ENCODE peak calls at places on chromosome X, in nine cellular contexts. One of them, this sample, is unnamed.

GRCh38 chrX:69616520-69617203 is 749 bp downstream of the EDA start:
- DNase-seq in lower leg skin: peak
- DNase-seq in GM12865: no peak
- DNase-seq in epithelial cell of esophagus: peak
- DNase-seq in progenitor cell of endocrine pancreas: peak
- DNase-seq in RWPE1: no peak
- DNase-seq in AG10803: no peak
- DNase-seq in glutamatergic neuron: peak
- DNase-seq in pancreas: peak
- DNase-seq in this sample: no peak

GRCh38 chrX:137565921-137566745 is at the start of gene ZIC3:
- DNase-seq in lower leg skin: no peak
- DNase-seq in GM12865: no peak
- DNase-seq in epithelial cell of esophagus: peak
- DNase-seq in progenitor cell of endocrine pancreas: peak
- DNase-seq in RWPE1: peak
- DNase-seq in AG10803: peak
- DNase-seq in glutamatergic neuron: peak
- DNase-seq in pancreas: peak
- DNase-seq in this sample: peak

GRCh38 chrX:100924370-100924769 is 4.3 kb downstream of the XKRX start:
- DNase-seq in lower leg skin: no peak
- DNase-seq in GM12865: no peak
- DNase-seq in epithelial cell of esophagus: no peak
- DNase-seq in progenitor cell of endocrine pancreas: no peak
- DNase-seq in RWPE1: no peak
- DNase-seq in AG10803: no peak
- DNase-seq in glutamatergic neuron: no peak
- DNase-seq in pancreas: no peak
- DNase-seq in this sample: no peak

GRCh38 chrX:118974088-118974907 is at the start of gene LONRF3:
- DNase-seq in lower leg skin: peak
- DNase-seq in GM12865: no peak
- DNase-seq in epithelial cell of esophagus: peak
- DNase-seq in progenitor cell of endocrine pancreas: no peak
- DNase-seq in RWPE1: peak
- DNase-seq in AG10803: peak
- DNase-seq in glutamatergic neuron: peak
- DNase-seq in pancreas: peak
- DNase-seq in this sample: peak

GRCh38 chrX:69546417-69546816 is 42.3 kb downstream of the NALF2 start:
- DNase-seq in lower leg skin: no peak
- DNase-seq in GM12865: no peak
- DNase-seq in epithelial cell of esophagus: no peak
- DNase-seq in progenitor cell of endocrine pancreas: no peak
- DNase-seq in RWPE1: no peak
- DNase-seq in AG10803: no peak
- DNase-seq in glutamatergic neuron: no peak
- DNase-seq in pancreas: peak
- DNase-seq in this sample: no peak

GRCh38 chrX:97529801-97530200 is 646.1 kb downstream of the RPA4 start:
- DNase-seq in lower leg skin: no peak
- DNase-seq in GM12865: no peak
- DNase-seq in epithelial cell of esophagus: no peak
- DNase-seq in progenitor cell of endocrine pancreas: no peak
- DNase-seq in RWPE1: no peak
- DNase-seq in AG10803: no peak
- DNase-seq in glutamatergic neuron: no peak
- DNase-seq in pancreas: no peak
- DNase-seq in this sample: peak

GRCh38 chrX:42755820-42756219 is 22.1 kb downstream of the PPP1R2C start:
- DNase-seq in lower leg skin: peak
- DNase-seq in GM12865: no peak
- DNase-seq in epithelial cell of esophagus: peak
- DNase-seq in progenitor cell of endocrine pancreas: no peak
- DNase-seq in RWPE1: peak
- DNase-seq in AG10803: peak
- DNase-seq in glutamatergic neuron: no peak
- DNase-seq in pancreas: no peak
- DNase-seq in this sample: peak

GRCh38 chrX:50492720-50493119 is 22.1 kb upstream of the DGKK start:
- DNase-seq in lower leg skin: no peak
- DNase-seq in GM12865: no peak
- DNase-seq in epithelial cell of esophagus: no peak
- DNase-seq in progenitor cell of endocrine pancreas: no peak
- DNase-seq in RWPE1: no peak
- DNase-seq in AG10803: no peak
- DNase-seq in glutamatergic neuron: no peak
- DNase-seq in pancreas: no peak
- DNase-seq in this sample: no peak

GRCh38 chrX:38890326-38890725 is 89.1 kb downstream of the MID1IP1 start:
- DNase-seq in lower leg skin: no peak
- DNase-seq in GM12865: no peak
- DNase-seq in epithelial cell of esophagus: no peak
- DNase-seq in progenitor cell of endocrine pancreas: no peak
- DNase-seq in RWPE1: no peak
- DNase-seq in AG10803: no peak
- DNase-seq in glutamatergic neuron: no peak
- DNase-seq in pancreas: no peak
- DNase-seq in this sample: no peak

GRCh38 chrX:150229030-150229429 is 134.1 kb upstream of the MAMLD1 start:
- DNase-seq in lower leg skin: no peak
- DNase-seq in GM12865: no peak
- DNase-seq in epithelial cell of esophagus: no peak
- DNase-seq in progenitor cell of endocrine pancreas: no peak
- DNase-seq in RWPE1: no peak
- DNase-seq in AG10803: no peak
- DNase-seq in glutamatergic neuron: no peak
- DNase-seq in pancreas: no peak
- DNase-seq in this sample: no peak

GRCh38 chrX:56745019-56745418 is 16.0 kb downstream of the NBDY start:
- DNase-seq in lower leg skin: no peak
- DNase-seq in GM12865: no peak
- DNase-seq in epithelial cell of esophagus: peak
- DNase-seq in progenitor cell of endocrine pancreas: no peak
- DNase-seq in RWPE1: no peak
- DNase-seq in AG10803: peak
- DNase-seq in glutamatergic neuron: no peak
- DNase-seq in pancreas: no peak
- DNase-seq in this sample: peak

GRCh38 chrX:74234829-74235228 is 69.2 kb upstream of the ZCCHC13 start:
- DNase-seq in lower leg skin: no peak
- DNase-seq in GM12865: no peak
- DNase-seq in epithelial cell of esophagus: no peak
- DNase-seq in progenitor cell of endocrine pancreas: no peak
- DNase-seq in RWPE1: no peak
- DNase-seq in AG10803: no peak
- DNase-seq in glutamatergic neuron: no peak
- DNase-seq in pancreas: no peak
- DNase-seq in this sample: no peak

GRCh38 chrX:74232859-74233258 is 71.1 kb upstream of the ZCCHC13 start:
- DNase-seq in lower leg skin: no peak
- DNase-seq in GM12865: peak
- DNase-seq in epithelial cell of esophagus: peak
- DNase-seq in progenitor cell of endocrine pancreas: no peak
- DNase-seq in RWPE1: no peak
- DNase-seq in AG10803: peak
- DNase-seq in glutamatergic neuron: no peak
- DNase-seq in pancreas: no peak
- DNase-seq in this sample: peak

GRCh38 chrX:74225111-74225510 is 78.9 kb upstream of the ZCCHC13 start:
- DNase-seq in lower leg skin: no peak
- DNase-seq in GM12865: no peak
- DNase-seq in epithelial cell of esophagus: no peak
- DNase-seq in progenitor cell of endocrine pancreas: no peak
- DNase-seq in RWPE1: no peak
- DNase-seq in AG10803: no peak
- DNase-seq in glutamatergic neuron: no peak
- DNase-seq in pancreas: no peak
- DNase-seq in this sample: no peak

GRCh38 chrX:74231625-74232024 is 72.4 kb upstream of the ZCCHC13 start:
- DNase-seq in lower leg skin: no peak
- DNase-seq in GM12865: no peak
- DNase-seq in epithelial cell of esophagus: peak
- DNase-seq in progenitor cell of endocrine pancreas: no peak
- DNase-seq in RWPE1: no peak
- DNase-seq in AG10803: no peak
- DNase-seq in glutamatergic neuron: no peak
- DNase-seq in pancreas: no peak
- DNase-seq in this sample: no peak

GRCh38 chrX:74230094-74230493 is 73.9 kb upstream of the ZCCHC13 start:
- DNase-seq in lower leg skin: no peak
- DNase-seq in GM12865: no peak
- DNase-seq in epithelial cell of esophagus: no peak
- DNase-seq in progenitor cell of endocrine pancreas: no peak
- DNase-seq in RWPE1: no peak
- DNase-seq in AG10803: no peak
- DNase-seq in glutamatergic neuron: no peak
- DNase-seq in pancreas: no peak
- DNase-seq in this sample: no peak
- TF ChIP-seq CTCF in lower leg skin: no peak
- TF ChIP-seq CTCF in GM12865: no peak
- TF ChIP-seq CTCF in epithelial cell of esophagus: no peak
- TF ChIP-seq CTCF in progenitor cell of endocrine pancreas: no peak
- TF ChIP-seq CTCF in RWPE1: no peak
- TF ChIP-seq CTCF in AG10803: no peak
- TF ChIP-seq CTCF in glutamatergic neuron: no peak
- TF ChIP-seq CTCF in pancreas: no peak
- TF ChIP-seq CTCF in this sample: peak

DNA sequence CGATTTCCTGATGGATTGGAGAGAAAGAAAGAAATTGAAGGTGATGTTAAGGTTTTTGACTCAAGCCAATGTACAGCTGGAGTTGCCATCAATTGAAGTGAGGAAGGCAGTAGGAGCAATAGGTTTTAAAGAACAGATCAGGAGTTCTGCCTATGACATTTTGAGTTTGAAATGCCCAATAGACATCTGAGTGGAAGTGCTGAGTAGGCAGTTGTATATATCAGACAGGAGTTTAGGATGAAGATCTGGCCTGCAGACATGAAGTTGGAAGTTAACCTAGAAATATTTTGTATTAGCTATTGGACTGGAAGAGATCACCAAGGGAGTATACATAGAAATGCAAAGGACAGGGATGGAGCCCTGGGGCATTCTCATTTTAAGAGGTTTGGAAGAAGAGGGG is 12.9 kb upstream of the TMSB15B start:
- DNase-seq in lower leg skin: no peak
- DNase-seq in GM12865: no peak
- DNase-seq in epithelial cell of esophagus: no peak
- DNase-seq in progenitor cell of endocrine pancreas: no peak
- DNase-seq in RWPE1: no peak
- DNase-seq in AG10803: no peak
- DNase-seq in glutamatergic neuron: no peak
- DNase-seq in pancreas: no peak
- DNase-seq in this sample: no peak
- TF ChIP-seq CTCF in lower leg skin: no peak
- TF ChIP-seq CTCF in GM12865: no peak
- TF ChIP-seq CTCF in epithelial cell of esophagus: no peak
- TF ChIP-seq CTCF in progenitor cell of endocrine pancreas: no peak
- TF ChIP-seq CTCF in RWPE1: no peak
- TF ChIP-seq CTCF in AG10803: no peak
- TF ChIP-seq CTCF in glutamatergic neuron: no peak
- TF ChIP-seq CTCF in pancreas: no peak
- TF ChIP-seq CTCF in this sample: no peak

DNA sequence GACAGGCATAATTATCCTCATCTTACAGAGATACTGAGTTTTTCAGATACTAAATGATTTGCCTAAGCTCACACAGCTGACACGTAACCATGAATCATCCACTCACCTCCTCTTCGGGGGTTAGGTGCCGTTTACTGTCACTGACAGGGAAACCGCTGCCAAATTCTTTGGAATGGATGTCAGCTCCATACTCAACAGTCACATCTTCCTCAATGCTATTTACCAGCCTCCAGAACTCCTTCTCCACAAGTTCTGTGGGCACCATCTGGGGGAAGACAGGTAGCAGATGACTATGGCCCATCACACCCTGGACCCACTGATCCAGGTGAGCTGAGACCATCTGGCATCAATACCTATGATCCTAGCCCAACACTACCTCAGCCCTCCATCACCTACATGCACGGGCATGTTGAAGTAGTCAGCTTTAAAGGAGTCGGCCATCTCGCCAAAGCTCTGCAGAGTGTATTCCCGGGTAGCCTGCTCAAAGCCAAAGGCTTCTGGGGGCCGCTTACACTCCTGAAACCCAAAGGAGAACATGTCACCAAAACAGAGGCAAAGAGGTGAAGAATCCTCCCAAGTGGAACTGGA is 13.5 kb downstream of the KDM5C start:
- DNase-seq in lower leg skin: no peak
- DNase-seq in GM12865: no peak
- DNase-seq in epithelial cell of esophagus: peak
- DNase-seq in progenitor cell of endocrine pancreas: no peak
- DNase-seq in RWPE1: peak
- DNase-seq in AG10803: no peak
- DNase-seq in glutamatergic neuron: no peak
- DNase-seq in pancreas: no peak
- DNase-seq in this sample: peak
- TF ChIP-seq CTCF in lower leg skin: no peak
- TF ChIP-seq CTCF in GM12865: no peak
- TF ChIP-seq CTCF in epithelial cell of esophagus: no peak
- TF ChIP-seq CTCF in progenitor cell of endocrine pancreas: no peak
- TF ChIP-seq CTCF in RWPE1: no peak
- TF ChIP-seq CTCF in AG10803: no peak
- TF ChIP-seq CTCF in glutamatergic neuron: no peak
- TF ChIP-seq CTCF in pancreas: no peak
- TF ChIP-seq CTCF in this sample: no peak

GRCh38 chrX:153688071-153688470 is 345 bp downstream of the SLC6A8 start:
- DNase-seq in lower leg skin: no peak
- DNase-seq in GM12865: no peak
- DNase-seq in epithelial cell of esophagus: no peak
- DNase-seq in progenitor cell of endocrine pancreas: no peak
- DNase-seq in RWPE1: no peak
- DNase-seq in AG10803: no peak
- DNase-seq in glutamatergic neuron: no peak
- DNase-seq in pancreas: no peak
- DNase-seq in this sample: no peak

GRCh38 chrX:153688900-153689590 is 1.3 kb downstream of the SLC6A8 start:
- DNase-seq in lower leg skin: no peak
- DNase-seq in GM12865: no peak
- DNase-seq in epithelial cell of esophagus: no peak
- DNase-seq in progenitor cell of endocrine pancreas: no peak
- DNase-seq in RWPE1: no peak
- DNase-seq in AG10803: peak
- DNase-seq in glutamatergic neuron: peak
- DNase-seq in pancreas: peak
- DNase-seq in this sample: no peak

GRCh38 chrX:153690466-153690865 is 2.7 kb downstream of the SLC6A8 start:
- DNase-seq in lower leg skin: no peak
- DNase-seq in GM12865: no peak
- DNase-seq in epithelial cell of esophagus: no peak
- DNase-seq in progenitor cell of endocrine pancreas: no peak
- DNase-seq in RWPE1: no peak
- DNase-seq in AG10803: no peak
- DNase-seq in glutamatergic neuron: no peak
- DNase-seq in pancreas: no peak
- DNase-seq in this sample: no peak

GRCh38 chrX:153688534-153688899 is 791 bp downstream of the SLC6A8 start:
- DNase-seq in lower leg skin: no peak
- DNase-seq in GM12865: no peak
- DNase-seq in epithelial cell of esophagus: no peak
- DNase-seq in progenitor cell of endocrine pancreas: no peak
- DNase-seq in RWPE1: no peak
- DNase-seq in AG10803: no peak
- DNase-seq in glutamatergic neuron: no peak
- DNase-seq in pancreas: no peak
- DNase-seq in this sample: no peak

GRCh38 chrX:153689654-153690465 is 2.1 kb downstream of the SLC6A8 start:
- DNase-seq in lower leg skin: no peak
- DNase-seq in GM12865: no peak
- DNase-seq in epithelial cell of esophagus: peak
- DNase-seq in progenitor cell of endocrine pancreas: no peak
- DNase-seq in RWPE1: peak
- DNase-seq in AG10803: no peak
- DNase-seq in glutamatergic neuron: peak
- DNase-seq in pancreas: no peak
- DNase-seq in this sample: no peak
- TF ChIP-seq CTCF in lower leg skin: no peak
- TF ChIP-seq CTCF in GM12865: no peak
- TF ChIP-seq CTCF in epithelial cell of esophagus: peak
- TF ChIP-seq CTCF in progenitor cell of endocrine pancreas: peak
- TF ChIP-seq CTCF in RWPE1: no peak
- TF ChIP-seq CTCF in AG10803: no peak
- TF ChIP-seq CTCF in glutamatergic neuron: peak
- TF ChIP-seq CTCF in pancreas: no peak
- TF ChIP-seq CTCF in this sample: peak

This sample was measured in fibroblast of mammary gland.